ENCODE peak calls at places on chromosomes 3 and 15, in four cellular contexts. One of them, this sample, is unnamed.

GRCh38 chr3:100002599-100003350 is 111.5 kb downstream of the FILIP1L start:
- DNase-seq in fibroblast of mammary gland: peak
- DNase-seq in cardiac fibroblast: peak
- DNase-seq in coronary artery: no peak
- DNase-seq in this sample: peak

GRCh38 chr15:65304393-65305143 is at the start of gene RNU5B-1:
- DNase-seq in fibroblast of mammary gland: peak
- DNase-seq in cardiac fibroblast: peak
- DNase-seq in coronary artery: no peak
- DNase-seq in this sample: peak

GRCh38 chr3:14305321-14305720 is 97.1 kb upstream of the SLC6A6 start:
- DNase-seq in fibroblast of mammary gland: no peak
- DNase-seq in cardiac fibroblast: no peak
- DNase-seq in coronary artery: no peak
- DNase-seq in this sample: no peak

GRCh38 chr3:149659173-149659468 is 1.3 kb upstream of the WWTR1 start:
- DNase-seq in fibroblast of mammary gland: peak
- DNase-seq in cardiac fibroblast: no peak
- DNase-seq in coronary artery: no peak
- DNase-seq in this sample: no peak

GRCh38 chr15:65981837-65982696 is 112.8 kb downstream of the RAB11A start:
- DNase-seq in fibroblast of mammary gland: no peak
- DNase-seq in cardiac fibroblast: no peak
- DNase-seq in coronary artery: no peak
- DNase-seq in this sample: peak

GRCh38 chr3:125280966-125281365 is 68.4 kb upstream of the SLC12A8 start:
- DNase-seq in fibroblast of mammary gland: peak
- DNase-seq in cardiac fibroblast: peak
- DNase-seq in coronary artery: no peak
- DNase-seq in this sample: peak

GRCh38 chr15:98663045-98663444 is 14.7 kb downstream of the IGF1R start:
- DNase-seq in fibroblast of mammary gland: no peak
- DNase-seq in cardiac fibroblast: no peak
- DNase-seq in coronary artery: no peak
- DNase-seq in this sample: no peak

GRCh38 chr3:10017636-10018292 is 8.5 kb upstream of the FANCD2 start:
- DNase-seq in fibroblast of mammary gland: peak
- DNase-seq in cardiac fibroblast: peak
- DNase-seq in coronary artery: no peak
- DNase-seq in this sample: no peak

GRCh38 chr3:50623840-50624474 is 7.0 kb downstream of the MAPKAPK3 start:
- DNase-seq in fibroblast of mammary gland: no peak
- DNase-seq in cardiac fibroblast: no peak
- DNase-seq in coronary artery: no peak
- DNase-seq in this sample: no peak

GRCh38 chr15:92810418-92811138 is 89.5 kb upstream of the CHD2 start:
- DNase-seq in fibroblast of mammary gland: peak
- DNase-seq in cardiac fibroblast: peak
- DNase-seq in coronary artery: no peak
- DNase-seq in this sample: peak

GRCh38 chr15:41900526-41901380 is 6.9 kb upstream of the SPTBN5 start:
- DNase-seq in fibroblast of mammary gland: no peak
- DNase-seq in cardiac fibroblast: no peak
- DNase-seq in coronary artery: no peak
- DNase-seq in this sample: no peak

GRCh38 chr15:62850318-62850717 is 192.2 kb upstream of the TPM1 start:
- DNase-seq in fibroblast of mammary gland: no peak
- DNase-seq in cardiac fibroblast: no peak
- DNase-seq in coronary artery: no peak
- DNase-seq in this sample: no peak

GRCh38 chr3:159964166-159964973 is 24.3 kb upstream of the IL12A start:
- DNase-seq in fibroblast of mammary gland: peak
- DNase-seq in cardiac fibroblast: peak
- DNase-seq in coronary artery: no peak
- DNase-seq in this sample: peak

GRCh38 chr3:194344012-194344411 is 7.1 kb downstream of the CPN2 start:
- DNase-seq in fibroblast of mammary gland: peak
- DNase-seq in cardiac fibroblast: peak
- DNase-seq in coronary artery: no peak
- DNase-seq in this sample: peak

GRCh38 chr15:99369250-99369649 is 118.0 kb downstream of the LRRC28 start:
- DNase-seq in fibroblast of mammary gland: no peak
- DNase-seq in cardiac fibroblast: no peak
- DNase-seq in coronary artery: no peak
- DNase-seq in this sample: no peak

GRCh38 chr3:23372296-23372695 is 169.2 kb downstream of the UBE2E2 start:
- DNase-seq in fibroblast of mammary gland: peak
- DNase-seq in cardiac fibroblast: peak
- DNase-seq in coronary artery: no peak
- DNase-seq in this sample: no peak

GRCh38 chr15:26971303-26972018 is 480 bp downstream of the GABRG3 start:
- DNase-seq in fibroblast of mammary gland: no peak
- DNase-seq in cardiac fibroblast: no peak
- DNase-seq in coronary artery: no peak
- DNase-seq in this sample: no peak

GRCh38 chr3:159852821-159853505 is 135.7 kb upstream of the IL12A start:
- DNase-seq in fibroblast of mammary gland: peak
- DNase-seq in cardiac fibroblast: peak
- DNase-seq in coronary artery: peak
- DNase-seq in this sample: peak

GRCh38 chr3:97278506-97278905 is 464.1 kb downstream of the EPHA6 start:
- DNase-seq in fibroblast of mammary gland: no peak
- DNase-seq in cardiac fibroblast: no peak
- DNase-seq in coronary artery: no peak
- DNase-seq in this sample: no peak

GRCh38 chr3:127238602-127239001 is 45.7 kb downstream of the PRR23E start:
- DNase-seq in fibroblast of mammary gland: no peak
- DNase-seq in cardiac fibroblast: no peak
- DNase-seq in coronary artery: no peak
- DNase-seq in this sample: no peak

GRCh38 chr3:11650391-11650790 is 6.7 kb upstream of the VGLL4 start:
- DNase-seq in fibroblast of mammary gland: no peak
- DNase-seq in cardiac fibroblast: no peak
- DNase-seq in coronary artery: no peak
- DNase-seq in this sample: no peak

DNA sequence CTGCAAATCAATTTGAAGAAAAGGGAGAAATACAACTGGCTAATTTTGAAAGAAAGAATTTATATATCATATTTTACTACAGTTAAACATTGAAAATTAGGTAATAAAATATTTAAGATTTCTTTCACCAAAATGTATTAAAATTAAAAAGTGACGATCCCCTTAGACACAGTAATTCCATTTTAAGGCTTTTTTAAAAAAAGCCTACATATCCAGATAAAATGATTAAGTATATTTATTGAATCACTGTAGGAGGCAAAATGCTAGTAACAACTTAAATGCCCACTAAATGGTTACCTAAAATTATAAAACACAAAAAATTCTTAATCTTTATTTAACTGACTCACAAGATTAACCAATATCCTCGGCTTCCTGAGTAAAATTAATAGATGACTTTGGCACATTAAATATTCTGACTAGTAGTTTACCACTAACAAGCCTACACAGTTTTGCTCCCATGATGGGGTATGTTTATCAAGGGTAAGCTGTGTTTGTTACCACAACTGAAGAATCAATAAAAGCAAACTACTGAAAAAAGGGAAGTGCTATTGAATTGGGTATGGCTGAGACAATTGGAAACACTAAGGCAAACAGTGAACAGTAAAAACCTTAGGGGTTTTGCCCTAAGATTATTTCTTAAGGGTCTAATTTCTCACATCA is 28.4 kb downstream of the ANKRD28 start:
- DNase-seq in fibroblast of mammary gland: peak
- DNase-seq in cardiac fibroblast: no peak
- DNase-seq in coronary artery: no peak
- DNase-seq in this sample: no peak
- H3K4me3 ChIP-seq in fibroblast of mammary gland: no peak
- H3K4me3 ChIP-seq in cardiac fibroblast: no peak
- H3K4me3 ChIP-seq in coronary artery: no peak
- H3K4me3 ChIP-seq in this sample: no peak

DNA sequence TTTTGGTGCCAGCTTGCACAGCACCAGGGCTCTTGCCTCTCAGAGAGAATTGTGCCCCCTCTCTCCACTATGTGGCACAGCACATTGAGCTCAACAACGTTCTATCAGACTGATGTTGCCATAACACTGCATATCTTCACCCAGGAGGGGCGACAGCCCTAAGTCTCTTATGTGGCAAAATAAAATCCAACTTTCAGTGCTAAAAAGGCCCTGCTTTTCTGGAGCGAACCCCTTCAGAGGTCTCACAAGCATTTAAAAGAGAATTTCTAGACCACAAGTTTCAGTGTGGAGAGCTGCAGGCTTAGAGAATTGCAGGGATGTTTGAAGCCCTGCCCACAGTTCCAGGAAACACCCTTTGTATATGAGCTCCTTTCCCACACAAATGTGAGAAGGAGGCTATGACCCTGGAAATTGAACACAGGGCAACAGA is 85.5 kb downstream of the LIPC start:
- DNase-seq in fibroblast of mammary gland: no peak
- DNase-seq in cardiac fibroblast: no peak
- DNase-seq in coronary artery: no peak
- DNase-seq in this sample: no peak
- TF ChIP-seq CTCF in fibroblast of mammary gland: peak
- TF ChIP-seq CTCF in cardiac fibroblast: no peak
- TF ChIP-seq CTCF in coronary artery: no peak
- TF ChIP-seq CTCF in this sample: no peak

DNA sequence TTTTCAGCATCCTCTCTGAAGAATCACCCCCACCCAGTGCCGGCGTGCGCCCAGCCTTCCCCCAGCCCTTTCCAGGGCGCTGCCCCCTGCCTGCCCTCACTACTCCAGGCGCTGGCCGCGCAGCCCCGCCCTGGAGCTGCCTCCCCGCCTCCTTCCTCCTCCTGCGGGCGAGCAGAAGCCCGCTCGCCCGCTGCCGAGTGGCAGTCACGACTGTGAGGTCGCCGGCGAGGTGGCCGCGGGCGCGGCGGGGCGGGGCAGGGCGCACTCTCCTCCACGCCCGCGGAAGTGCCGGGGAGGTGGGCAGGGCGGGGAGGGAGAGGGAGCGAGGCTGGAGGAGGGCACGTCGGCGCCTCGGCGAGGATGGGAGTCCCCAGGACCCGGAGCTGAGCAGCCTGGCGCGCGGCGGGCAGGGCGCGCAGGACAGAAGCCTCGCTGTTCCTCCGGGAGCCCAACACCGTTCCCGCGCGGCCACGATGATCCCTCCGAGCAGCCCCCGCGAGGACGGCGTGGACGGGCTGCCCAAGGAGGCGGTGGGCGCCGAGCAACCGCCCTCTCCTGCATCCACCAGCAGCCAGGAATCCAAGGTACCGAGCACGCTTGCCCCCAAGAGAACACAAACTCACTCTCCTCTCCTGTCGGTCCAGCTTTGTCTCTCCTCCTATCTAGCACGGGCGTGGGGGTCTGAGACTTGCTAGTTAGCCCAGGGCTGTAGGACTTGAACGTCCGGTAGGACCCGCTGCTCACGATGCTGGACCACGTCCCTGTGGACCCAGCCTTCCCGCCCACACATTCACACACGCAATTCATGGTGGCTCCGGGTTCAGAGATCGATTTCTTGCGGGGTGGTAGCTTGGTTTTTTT is at the start of gene STAC:
- DNase-seq in fibroblast of mammary gland: peak
- DNase-seq in cardiac fibroblast: peak
- DNase-seq in coronary artery: peak
- DNase-seq in this sample: peak
- H3K4me3 ChIP-seq in fibroblast of mammary gland: peak
- H3K4me3 ChIP-seq in cardiac fibroblast: peak
- H3K4me3 ChIP-seq in coronary artery: peak
- H3K4me3 ChIP-seq in this sample: peak

DNA sequence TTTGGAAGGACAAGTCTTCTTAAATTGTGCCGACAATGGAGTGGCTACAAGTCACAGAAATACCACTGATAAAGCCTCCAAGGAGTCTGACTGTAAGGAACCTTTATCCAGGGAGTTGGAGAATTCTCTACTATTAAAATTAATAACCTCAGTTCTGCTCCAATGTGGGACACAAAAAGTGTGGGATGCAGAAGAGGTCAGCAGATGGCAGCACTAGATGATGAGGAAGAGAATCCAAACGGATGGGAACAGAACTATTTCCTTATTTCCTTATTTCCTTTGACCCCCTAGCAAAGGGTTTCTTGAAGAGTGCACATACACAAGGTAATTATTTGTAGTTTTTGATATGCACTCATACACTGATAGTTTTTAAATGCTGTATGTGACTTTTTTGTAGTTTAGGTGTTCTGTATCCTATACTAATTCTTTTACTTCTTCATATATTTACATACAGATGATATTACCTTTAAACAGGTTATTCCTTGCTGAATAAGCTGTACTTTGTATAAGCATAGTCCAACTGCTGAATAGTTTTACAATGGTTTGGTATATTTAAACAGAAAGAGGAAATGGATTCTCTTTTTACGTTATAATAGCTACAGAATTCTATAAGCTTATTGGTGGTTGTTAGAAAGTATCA is 25.6 kb upstream of the NLGN1 start:
- DNase-seq in fibroblast of mammary gland: peak
- DNase-seq in cardiac fibroblast: peak
- DNase-seq in coronary artery: no peak
- DNase-seq in this sample: peak
- TF ChIP-seq CTCF in fibroblast of mammary gland: peak
- TF ChIP-seq CTCF in cardiac fibroblast: peak
- TF ChIP-seq CTCF in coronary artery: peak
- TF ChIP-seq CTCF in this sample: peak

DNA sequence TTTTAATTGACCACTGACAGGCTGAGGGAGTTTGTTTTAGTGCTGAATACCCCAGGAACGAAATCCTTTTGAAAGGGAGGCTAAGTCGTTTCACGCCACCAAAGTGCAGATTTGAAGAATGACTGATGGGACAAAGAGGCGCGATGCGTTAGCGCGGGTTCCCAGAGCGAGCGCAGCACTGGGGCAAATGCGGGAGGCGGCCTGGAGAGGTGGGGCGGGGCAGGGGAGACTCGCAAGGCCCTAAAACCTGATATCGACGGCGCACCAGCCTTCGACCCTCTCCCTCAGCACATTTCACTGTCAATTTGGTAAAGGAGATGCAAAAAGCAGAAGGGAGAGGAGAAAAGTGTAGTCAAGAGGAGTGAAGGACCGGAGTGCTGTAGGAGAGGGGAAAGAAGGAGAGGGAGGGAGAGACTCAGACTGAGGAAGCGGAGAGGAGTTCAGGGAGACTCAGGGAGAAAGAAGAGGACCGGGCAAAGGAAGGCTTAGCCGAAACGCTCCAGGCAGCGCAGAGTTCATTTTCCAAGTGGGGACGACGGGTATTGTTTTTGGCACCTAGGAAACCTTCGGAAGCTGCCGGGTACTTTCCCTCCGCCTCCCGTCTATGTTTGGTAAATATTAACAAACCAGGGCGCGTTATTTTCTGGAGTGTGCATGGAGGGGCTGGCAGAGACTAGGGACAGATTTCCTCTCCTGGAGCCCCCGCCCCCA is 3.8 kb upstream of the FOXB1 start:
- DNase-seq in fibroblast of mammary gland: no peak
- DNase-seq in cardiac fibroblast: no peak
- DNase-seq in coronary artery: no peak
- DNase-seq in this sample: no peak
- H3K4me3 ChIP-seq in fibroblast of mammary gland: no peak
- H3K4me3 ChIP-seq in cardiac fibroblast: no peak
- H3K4me3 ChIP-seq in coronary artery: no peak
- H3K4me3 ChIP-seq in this sample: no peak